ENCODE peak calls at places on chromosome 19, in four cellular contexts. S is hepatocyte, L is fibroblast of pulmonary artery, A is fibroblast of the aortic adventitia. M is an unnamed sample.

GRCh38 chr19:40815223-40815622 is 16.2 kb downstream of the EGLN2 start:
- DNase-seq in L (no peak), S (no peak), A (no peak), M (no peak)

GRCh38 chr19:54523403-54523802 is 20.8 kb downstream of the LAIR2 start:
- DNase-seq in L (peak; percentile 11), S (no peak), A (no peak), M (peak; percentile 1)

GRCh38 chr19:16403151-16403977 is 68.4 kb downstream of the EPS15L1 start:
- DNase-seq in L (no peak), A (peak; percentile 10), S (no peak), M (no peak)

GRCh38 chr19:17451820-17452219 is 3.4 kb upstream of the TMEM221 start:
- DNase-seq in L (no peak), S (no peak), A (no peak), M (no peak)

GRCh38 chr19:5987077-5987818 is 9.3 kb upstream of the RANBP3 start:
- DNase-seq in A (peak; percentile 88), S (peak; percentile 93), L (peak; percentile 89), M (peak; percentile 90)

GRCh38 chr19:9531933-9532332 is 6.5 kb downstream of the ZNF426 start:
- DNase-seq in L (no peak), A (no peak), S (no peak), M (no peak)

GRCh38 chr19:35995655-35995993 is 636 bp downstream of the SDHAF1 start:
- DNase-seq in A (peak; percentile 25), L (peak; percentile 33), S (peak; percentile 69), M (peak; percentile 36)

GRCh38 chr19:15583346-15583745 is 31.7 kb upstream of the CYP4F8 start:
- DNase-seq in L (no peak), S (no peak), A (no peak), M (no peak)

GRCh38 chr19:7917292-7918061 is 2.7 kb upstream of the SNAPC2 start:
- DNase-seq in A (peak; percentile 45), L (peak; percentile 62), S (peak; percentile 85), M (peak; percentile 62)

GRCh38 chr19:9205506-9206113 is 13.8 kb downstream of the OR7D4 start:
- DNase-seq in A (peak; percentile 71), L (peak; percentile 75), S (peak; percentile 79), M (peak; percentile 78)

GRCh38 chr19:29515233-29515619 is 10.6 kb upstream of the VSTM2B start:
- DNase-seq in A (no peak), S (no peak), L (no peak), M (no peak)

GRCh38 chr19:40369797-40370196 is 20.2 kb downstream of the HIPK4 start:
- DNase-seq in L (no peak), S (no peak), A (no peak), M (no peak)

GRCh38 chr19:9885077-9885552 is 50.0 kb downstream of the PIN1 start:
- DNase-seq in L (peak; percentile 53), S (peak; percentile 29), A (peak; percentile 65), M (peak; percentile 38)

GRCh38 chr19:9075064-9075964 is 11.5 kb upstream of the OR1M1 start:
- DNase-seq in A (peak; percentile 85), L (peak; percentile 98), S (peak; percentile 93), M (peak; percentile 98)

GRCh38 chr19:29836409-29836825 is 24.6 kb downstream of the CCNE1 start:
- DNase-seq in A (no peak), L (no peak), S (no peak), M (no peak)

GRCh38 chr19:33159149-33159548 is 27.2 kb downstream of the WDR88 start:
- DNase-seq in S (no peak), L (no peak), A (no peak), M (no peak)

GRCh38 chr19:46355991-46356669 is 9.2 kb downstream of the PPP5C start:
- DNase-seq in A (no peak), S (no peak), L (no peak), M (no peak)

GRCh38 chr19:934865-935422 is 9.1 kb downstream of the ARID3A start:
- DNase-seq in S (peak; percentile 80), L (peak; percentile 85), A (peak; percentile 59), M (peak; percentile 50)

GRCh38 chr19:6738726-6739389 is 622 bp upstream of the TRIP10 start:
- DNase-seq in A (no peak), S (peak; percentile 81), L (peak; percentile 39), M (no peak)

GRCh38 chr19:35859414-35859813 is 2.7 kb downstream of the KIRREL2 start:
- DNase-seq in L (no peak), S (no peak), A (no peak), M (no peak)

GRCh38 chr19:14053500-14053899 is 8.4 kb downstream of the PALM3 start:
- DNase-seq in S (no peak), L (no peak), A (no peak), M (no peak)

GRCh38 chr19:686589-687297 is 8.5 kb downstream of the PRSS57 start:
- DNase-seq in L (no peak), S (no peak), A (no peak), M (no peak)

GRCh38 chr19:5693195-5694166 is 3.4 kb downstream of the RPL36 start:
- DNase-seq in L (no peak), S (peak; percentile 10), A (no peak), M (no peak)

GRCh38 chr19:12194827-12195500 is 32.1 kb downstream of the ZNF136 start:
- DNase-seq in A (peak; percentile 55), S (no peak), L (peak; percentile 57), M (peak; percentile 79)

GRCh38 chr19:15091918-15092753 is 10.1 kb downstream of the OR1I1 start:
- DNase-seq in A (peak; percentile 85), L (peak; percentile 82), S (peak; percentile 82), M (peak; percentile 78)

GRCh38 chr19:9801976-9802375 is 16.9 kb downstream of the FBXL12 start:
- DNase-seq in A (no peak), S (no peak), L (no peak), M (no peak)

GRCh38 chr19:33868821-33869412 is 72.2 kb downstream of the KCTD15 start:
- DNase-seq in A (peak; percentile 33), S (peak; percentile 44), L (peak; percentile 44), M (peak; percentile 51)

GRCh38 chr19:30942636-30943035 is 406.6 kb downstream of the TSHZ3 start:
- DNase-seq in A (no peak), S (no peak), L (no peak), M (no peak)

GRCh38 chr19:43798546-43799409 is 3.5 kb downstream of the LYPD5 start:
- DNase-seq in S (peak; percentile 87), L (no peak), A (no peak), M (no peak)

GRCh38 chr19:3253270-3253669 is 28.8 kb downstream of the CELF5 start:
- DNase-seq in A (no peak), L (no peak), S (no peak), M (peak; percentile 29)

GRCh38 chr19:17846146-17846545 is 1.6 kb downstream of the JAK3 start:
- DNase-seq in S (no peak), L (no peak), A (no peak), M (no peak)

GRCh38 chr19:42207767-42208259 is 9.7 kb downstream of the DEDD2 start:
- DNase-seq in A (peak; percentile 62), S (no peak), L (peak; percentile 71), M (peak; percentile 80)

GRCh38 chr19:43725468-43725867 is 9.6 kb downstream of the IRGC start:
- DNase-seq in L (peak; percentile 13), S (no peak), A (no peak), M (no peak)

GRCh38 chr19:1806184-1807029 is 5.7 kb downstream of the ATP8B3 start:
- DNase-seq in L (no peak), S (no peak), A (no peak), M (no peak)

DNA sequence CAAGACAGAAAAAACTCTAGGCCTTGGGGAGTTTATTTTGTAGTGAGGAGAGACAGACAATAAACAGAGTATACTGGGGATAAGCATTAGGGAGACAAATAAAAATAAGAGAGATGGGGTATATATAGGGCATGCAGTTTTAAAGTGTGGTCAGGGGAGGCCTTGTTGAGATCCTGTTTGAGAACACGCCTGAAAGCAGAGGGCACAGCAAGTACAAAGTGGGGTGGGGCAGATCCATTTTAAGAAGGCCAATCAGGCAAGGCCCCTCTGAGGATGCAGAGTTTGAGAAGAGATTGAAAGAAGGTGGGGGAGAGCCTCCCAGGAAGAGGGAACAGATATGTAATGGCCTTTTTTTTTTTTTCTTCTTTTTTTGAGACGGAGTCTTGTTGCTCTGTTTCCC is 2.1 kb downstream of the PPP2R1A start:
- DNase-seq in L (no peak), A (no peak), S (no peak), M (no peak)
- TF ChIP-seq CTCF in L (no peak), A (no peak), S (no peak), M (no peak)

DNA sequence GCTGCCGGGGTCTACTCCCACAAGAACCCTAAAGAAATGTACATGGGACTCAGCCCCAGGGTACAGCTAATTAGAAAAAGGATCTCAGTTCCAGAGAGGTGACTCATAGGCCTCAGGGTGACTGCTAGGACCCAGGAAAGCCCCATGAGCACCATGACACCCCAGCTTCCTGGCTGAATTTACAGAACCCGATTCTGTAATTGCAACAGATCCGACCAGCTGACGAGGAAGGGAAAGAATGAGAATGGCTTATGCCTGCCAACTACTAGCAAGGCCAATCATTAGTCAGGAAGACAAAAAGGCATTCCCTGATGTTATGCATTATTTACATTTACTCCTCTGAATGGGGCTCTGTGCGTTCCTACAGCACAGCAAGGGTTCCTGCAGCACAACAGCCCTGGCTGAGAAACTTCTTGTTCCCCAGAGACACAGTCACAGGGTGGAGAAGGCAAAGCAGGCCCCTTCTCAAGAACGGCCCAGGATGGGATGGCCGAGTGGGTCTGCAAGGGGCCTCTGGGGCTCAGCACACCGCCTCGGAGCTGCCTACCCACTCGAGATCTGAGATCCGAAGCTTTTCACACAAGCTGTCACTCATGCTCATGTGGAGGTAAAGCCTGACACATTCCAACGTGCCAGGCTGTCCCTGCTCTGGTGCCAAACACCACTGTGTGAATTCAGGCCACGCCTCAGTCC is 27.2 kb downstream of the PBX4 start:
- DNase-seq in L (peak; percentile 90), S (peak; percentile 75), A (peak; percentile 91), M (peak; percentile 99)
- H3K4me3 ChIP-seq in L (no peak overlapping the region), S (no peak overlapping the region), A (no peak overlapping the region), M (no peak overlapping the region)

GRCh38 chr19:38211779-38212178 is 12.2 kb downstream of the DPF1 start:
- DNase-seq in S (no peak), A (no peak), L (no peak), M (no peak)

GRCh38 chr19:38209152-38209551 is 14.9 kb downstream of the DPF1 start:
- DNase-seq in A (no peak), L (no peak), S (no peak), M (no peak)

GRCh38 chr19:38209671-38210457 is 14.2 kb downstream of the DPF1 start:
- DNase-seq in L (peak; percentile 24), A (peak; percentile 37), S (peak; percentile 84), M (peak; percentile 27)

GRCh38 chr19:38210458-38210987 is 13.5 kb downstream of the DPF1 start:
- DNase-seq in L (no peak), S (peak; percentile 91), A (peak; percentile 22), M (peak; percentile 23)

DNA sequence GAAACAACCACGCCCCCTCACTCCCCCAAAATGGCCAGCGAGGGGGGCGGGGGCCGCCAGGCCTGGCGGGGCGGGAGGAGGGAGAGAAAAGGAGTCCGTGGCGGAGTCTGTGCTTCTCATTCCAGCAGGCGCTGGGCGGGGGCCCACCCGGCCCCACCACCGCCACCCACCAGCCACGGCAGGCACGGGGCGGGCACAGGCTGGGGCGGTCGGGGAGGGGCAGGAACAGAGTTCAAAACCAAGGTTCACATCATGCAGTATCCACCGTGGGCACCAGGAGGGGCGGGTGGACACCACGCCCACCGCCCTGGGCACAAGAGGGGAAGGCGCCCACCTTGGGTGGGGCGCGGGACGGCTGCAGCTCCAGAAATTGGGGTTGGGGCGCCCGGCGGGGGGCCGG is 12.8 kb downstream of the DPF1 start:
- DNase-seq in A (no peak), S (peak; percentile 70), L (no peak), M (no peak)
- TF ChIP-seq CTCF in A (peak; percentile 9), S (no peak), L (no peak), M (no peak)

GRCh38 chr19:19043481-19043880 is 10.1 kb downstream of the ARMC6 start:
- DNase-seq in S (no peak), L (no peak), A (no peak), M (no peak)
- H3K4me3 ChIP-seq in S (no peak overlapping the region), L (no peak overlapping the region), A (no peak overlapping the region), M (no peak overlapping the region)

M was measured in choroid plexus epithelial cell.